ENCODE peak calls at places on chromosome 10, in five cellular contexts. Y, S, U, C and X are unnamed samples.

GRCh38 chr10:76779163-76779820 is 858.3 kb downstream of the KCNMA1 start:
- DNase-seq in Y (peak), S (no peak), U (no peak), C (peak), X (peak)

GRCh38 chr10:72691470-72692056 is 380 bp upstream of the MCU start:
- DNase-seq in Y (no peak), S (peak), U (no peak), C (peak), X (no peak)

GRCh38 chr10:79046991-79047874 is 21.5 kb upstream of the ZMIZ1 start:
- DNase-seq in Y (no peak), S (no peak), U (peak), C (no peak), X (no peak)

GRCh38 chr10:103177123-103177522 is 15.9 kb downstream of the NT5C2 start:
- DNase-seq in Y (no peak), S (no peak), U (no peak), C (no peak), X (no peak)

GRCh38 chr10:131082991-131083465 is 228.5 kb downstream of the TCERG1L start:
- DNase-seq in Y (no peak), S (no peak), U (no peak), C (no peak), X (no peak)

GRCh38 chr10:59064116-59064707 is 112.2 kb upstream of the PHYHIPL start:
- DNase-seq in Y (no peak), S (no peak), U (no peak), C (no peak), X (no peak)

GRCh38 chr10:132162021-132162531 is 24.7 kb upstream of the DPYSL4 start:
- DNase-seq in Y (no peak), S (no peak), U (no peak), C (no peak), X (no peak)

GRCh38 chr10:31678139-31678536 is 250.5 kb downstream of the ARHGAP12 start:
- DNase-seq in Y (no peak), S (no peak), U (no peak), C (no peak), X (no peak)

GRCh38 chr10:60513281-60513680 is 123.6 kb upstream of the ANK3 start:
- DNase-seq in Y (no peak), S (no peak), U (no peak), C (no peak), X (no peak)

GRCh38 chr10:42812028-42812427 is 29.4 kb downstream of the BMS1 start:
- DNase-seq in Y (no peak), S (no peak), U (no peak), C (no peak), X (no peak)

GRCh38 chr10:58856508-58857240 is 319.8 kb upstream of the PHYHIPL start:
- DNase-seq in Y (no peak), S (peak), U (no peak), C (peak), X (peak)

GRCh38 chr10:65808687-65809333 is 1117.0 kb upstream of the LRRTM3 start:
- DNase-seq in Y (no peak), S (no peak), U (no peak), C (no peak), X (no peak)

GRCh38 chr10:30491204-30491603 is 57.2 kb downstream of the MAP3K8 start:
- DNase-seq in Y (no peak), S (no peak), U (no peak), C (no peak), X (peak)

GRCh38 chr10:46285966-46286620 is 704 bp upstream of the ANTXRL start:
- DNase-seq in Y (no peak), S (no peak), U (peak), C (no peak), X (no peak)

GRCh38 chr10:32417906-32418547 is 27.9 kb upstream of the CCDC7 start:
- DNase-seq in Y (no peak), S (no peak), U (no peak), C (peak), X (peak)

GRCh38 chr10:132948351-132948750 is 6.0 kb upstream of the CFAP46 start:
- DNase-seq in Y (no peak), S (no peak), U (no peak), C (no peak), X (no peak)

GRCh38 chr10:58335306-58336005 is 650 bp downstream of the UBE2D1 start:
- DNase-seq in Y (no peak), S (peak), U (no peak), C (peak), X (peak)

GRCh38 chr10:125155101-125155500 is 5.3 kb downstream of the CTBP2 start:
- DNase-seq in Y (no peak), S (no peak), U (peak), C (peak), X (peak)

GRCh38 chr10:71426058-71426605 is 29.4 kb downstream of the CDH23 start:
- DNase-seq in Y (no peak), S (no peak), U (no peak), C (no peak), X (no peak)

GRCh38 chr10:77975086-77975666 is 48.6 kb upstream of the DLG5 start:
- DNase-seq in Y (no peak), S (no peak), U (no peak), C (no peak), X (no peak)

GRCh38 chr10:86650151-86650550 is 4.2 kb upstream of the OPN4 start:
- DNase-seq in Y (no peak), S (no peak), U (no peak), C (no peak), X (no peak)

GRCh38 chr10:30788307-30788706 is 158.8 kb upstream of the LYZL2 start:
- DNase-seq in Y (no peak), S (no peak), U (no peak), C (peak), X (peak)

GRCh38 chr10:13272164-13272571 is 27.7 kb downstream of the PHYH start:
- DNase-seq in Y (peak), S (no peak), U (peak), C (peak), X (peak)

GRCh38 chr10:132504501-132505272 is 32.9 kb upstream of the INPP5A start:
- DNase-seq in Y (no peak), S (no peak), U (no peak), C (no peak), X (no peak)

GRCh38 chr10:29446327-29446726 is 157.5 kb downstream of the LYZL1 start:
- DNase-seq in Y (no peak), S (no peak), U (no peak), C (no peak), X (no peak)

GRCh38 chr10:116184448-116184794 is 88.6 kb downstream of the GFRA1 start:
- DNase-seq in Y (no peak), S (no peak), U (no peak), C (no peak), X (no peak)
- TF ChIP-seq CTCF in Y (no peak), S (no peak), U (no peak), C (no peak), X (no peak)

DNA sequence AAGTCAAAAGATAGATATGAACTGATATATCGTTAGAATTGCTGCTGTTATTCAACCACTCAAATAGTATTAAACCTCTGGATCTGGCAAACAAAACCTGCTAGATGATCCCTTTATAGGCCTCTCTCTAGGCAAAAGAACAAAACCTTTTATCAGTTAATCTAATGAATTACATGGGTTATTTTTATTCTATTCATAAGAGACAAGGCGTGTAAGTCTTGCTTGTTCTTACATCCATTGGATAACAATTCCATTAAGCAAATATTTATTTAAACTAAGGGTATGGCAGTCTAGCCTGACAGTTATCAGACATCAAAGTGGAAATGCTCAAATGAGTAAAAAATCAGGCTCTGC is 16.6 kb upstream of the ADRB1 start:
- DNase-seq in Y (no peak), S (no peak), U (no peak), C (no peak), X (no peak)
- H3K4me3 ChIP-seq in Y (no peak), S (no peak), U (no peak), C (no peak), X (no peak)

GRCh38 chr10:27844223-27844622 is 98.6 kb upstream of the MKX start:
- DNase-seq in Y (no peak), S (no peak), U (no peak), C (no peak), X (no peak)
- TF ChIP-seq CTCF in Y (no peak), S (no peak), U (no peak), C (no peak), X (no peak)

GRCh38 chr10:69088471-69088769 is 517 bp downstream of the SRGN start:
- DNase-seq in Y (no peak), S (no peak), U (no peak), C (no peak), X (no peak)
- H3K4me3 ChIP-seq in Y (no peak), S (no peak), U (peak), C (peak), X (peak)

GRCh38 chr10:122567056-122567660 is 6.6 kb downstream of the DMBT1 start:
- DNase-seq in Y (peak), S (peak), U (no peak), C (no peak), X (peak)
- TF ChIP-seq CTCF in Y (peak), S (peak), U (peak), C (peak), X (peak)

GRCh38 chr10:6197274-6197673 is 5.5 kb upstream of the PFKFB3 start:
- DNase-seq in Y (no peak), S (no peak), U (no peak), C (no peak), X (no peak)
- H3K4me3 ChIP-seq in Y (no peak), S (no peak), U (no peak), C (no peak), X (no peak)

GRCh38 chr10:128295003-128295402 is 168.8 kb upstream of the MKI67 start:
- DNase-seq in Y (no peak), S (no peak), U (no peak), C (no peak), X (no peak)
- TF ChIP-seq CTCF in Y (peak), S (peak), U (no peak), C (no peak), X (no peak)

GRCh38 chr10:104328636-104328915 is 9.7 kb downstream of the ITPRIP start:
- DNase-seq in Y (no peak), S (no peak), U (no peak), C (no peak), X (no peak)
- H3K4me3 ChIP-seq in Y (peak), S (peak), U (peak), C (peak), X (peak)